ENCODE peak calls at places on chromosome 2, in six cellular contexts. S is kidney epithelial cell, A is neural progenitor cell, H is ovary, C is B cell, W is mucosa of descending colon. P is an unnamed sample.

GRCh38 chr2:166293984-166294383 is 81.8 kb downstream of the SCN9A start:
- DNase-seq in S (no peak), A (no peak), H (no peak), C (no peak), W (no peak), P (peak)

GRCh38 chr2:235639387-235639786 is 145.5 kb downstream of the AGAP1 start:
- DNase-seq in S (peak), A (no peak), H (peak), C (no peak), W (peak), P (peak)

GRCh38 chr2:182852090-182852489 is 14.3 kb downstream of the FRZB start:
- DNase-seq in S (no peak), A (no peak), H (peak), C (no peak), W (no peak), P (no peak)

GRCh38 chr2:204129591-204130270 is 193.2 kb downstream of the ICOS start:
- DNase-seq in S (no peak), A (no peak), H (no peak), C (no peak), W (no peak), P (no peak)

GRCh38 chr2:30439879-30440278 is 7.2 kb upstream of the LCLAT1 start:
- DNase-seq in S (no peak), A (no peak), H (no peak), C (no peak), W (no peak), P (no peak)

GRCh38 chr2:178282075-178282474 is 87.8 kb downstream of the OSBPL6 start:
- DNase-seq in S (no peak), A (no peak), H (no peak), C (no peak), W (no peak), P (no peak)

GRCh38 chr2:134760385-134760784 is 41.6 kb upstream of the TMEM163 start:
- DNase-seq in S (no peak), A (no peak), H (no peak), C (no peak), W (no peak), P (no peak)

GRCh38 chr2:158214431-158214830 is 112.8 kb downstream of the UPP2 start:
- DNase-seq in S (no peak), A (no peak), H (no peak), C (no peak), W (no peak), P (no peak)

GRCh38 chr2:224682121-224682520 is 34.0 kb downstream of the CCDC195 start:
- DNase-seq in S (no peak), A (no peak), H (no peak), C (no peak), W (no peak), P (no peak)

GRCh38 chr2:130910931-130911330 is 74.2 kb downstream of the ARHGEF4 start:
- DNase-seq in S (no peak), A (no peak), H (no peak), C (no peak), W (no peak), P (no peak)

GRCh38 chr2:28603821-28604220 is 108.0 kb downstream of the PLB1 start:
- DNase-seq in S (no peak), A (no peak), H (no peak), C (no peak), W (no peak), P (no peak)

GRCh38 chr2:28608829-28609400 is 113.1 kb downstream of the PLB1 start:
- DNase-seq in S (no peak), A (no peak), H (no peak), C (no peak), W (no peak), P (no peak)

GRCh38 chr2:28608061-28608828 is 112.4 kb downstream of the PLB1 start:
- DNase-seq in S (no peak), A (peak), H (no peak), C (no peak), W (no peak), P (no peak)

GRCh38 chr2:28604284-28604843 is 108.5 kb downstream of the PLB1 start:
- DNase-seq in S (no peak), A (no peak), H (no peak), C (no peak), W (no peak), P (no peak)

GRCh38 chr2:28606986-28607441 is 111.2 kb downstream of the PLB1 start:
- DNase-seq in S (no peak), A (peak), H (no peak), C (no peak), W (no peak), P (no peak)
- TF ChIP-seq CTCF in S (peak), A (peak), H (no peak), C (no peak), W (no peak), P (peak)

DNA sequence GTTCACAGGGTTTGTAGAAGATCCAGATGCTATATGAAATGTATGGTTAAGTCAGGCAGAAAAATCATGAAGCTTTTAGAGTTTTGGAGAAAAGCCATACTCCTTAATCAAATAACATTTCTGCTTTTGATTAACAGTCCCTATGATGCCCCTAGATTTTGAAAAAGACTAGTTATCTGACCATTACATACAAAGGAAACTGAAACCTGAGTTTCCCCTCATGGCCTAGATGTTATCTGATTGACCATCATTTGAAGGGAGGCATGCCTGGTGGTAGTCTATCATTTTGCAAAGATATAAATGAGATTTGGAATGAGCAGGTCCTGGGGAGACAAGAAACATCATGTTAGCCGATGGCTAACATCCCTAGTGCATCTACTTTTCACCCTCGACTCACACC is 704.3 kb upstream of the FSHR start:
- DNase-seq in S (no peak), A (no peak), H (no peak), C (no peak), W (no peak), P (no peak)
- TF ChIP-seq CTCF in S (no peak), A (no peak), H (no peak), C (no peak), W (no peak), P (no peak)

DNA sequence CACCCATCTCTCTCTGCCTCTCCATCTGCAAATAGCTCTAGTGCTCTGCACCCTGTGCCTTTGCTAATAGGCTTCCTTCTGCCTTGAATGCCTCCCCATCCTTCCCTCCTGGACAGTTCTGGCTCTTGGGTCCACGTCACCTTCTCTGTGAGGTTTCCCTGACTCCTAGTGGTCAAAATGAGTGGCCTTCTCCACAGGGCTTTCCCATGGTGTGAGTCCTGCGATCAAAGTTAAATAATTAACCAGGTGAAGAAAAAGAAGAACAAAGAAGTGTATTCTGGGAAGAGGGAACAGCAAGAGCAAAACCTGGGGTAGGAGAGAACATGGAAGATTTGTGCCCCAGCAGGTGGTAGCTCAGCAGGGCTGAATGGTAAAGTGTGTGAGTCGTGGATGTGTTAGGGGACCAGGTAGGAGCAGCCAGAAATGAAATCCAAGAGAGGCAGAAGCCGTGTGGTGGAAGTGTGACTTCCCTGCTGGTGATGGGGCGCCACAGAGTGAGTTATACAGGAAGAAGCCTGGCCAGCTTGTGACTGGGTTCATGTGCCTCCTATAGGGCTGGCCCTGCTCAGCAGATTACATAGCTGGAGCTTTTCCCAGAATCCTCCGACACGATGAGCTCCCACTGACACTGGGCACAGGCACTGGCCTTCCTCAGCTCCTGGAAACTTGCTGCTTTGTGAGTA is 93.8 kb upstream of the LDAH start:
- DNase-seq in S (no peak), A (no peak), H (no peak), C (no peak), W (no peak), P (peak)
- TF ChIP-seq CTCF in S (peak), A (peak), H (no peak), C (no peak), W (no peak), P (peak)

GRCh38 chr2:25149646-25150045 is 18.7 kb downstream of the POMC start:
- DNase-seq in S (no peak), A (no peak), H (no peak), C (no peak), W (no peak), P (no peak)

GRCh38 chr2:25145803-25146202 is 22.6 kb downstream of the POMC start:
- DNase-seq in S (no peak), A (no peak), H (no peak), C (no peak), W (no peak), P (no peak)

GRCh38 chr2:25146896-25147295 is 21.5 kb downstream of the POMC start:
- DNase-seq in S (no peak), A (no peak), H (no peak), C (peak), W (no peak), P (no peak)

GRCh38 chr2:25155401-25155800 is 13.0 kb downstream of the POMC start:
- DNase-seq in S (no peak), A (no peak), H (no peak), C (no peak), W (no peak), P (no peak)

DNA sequence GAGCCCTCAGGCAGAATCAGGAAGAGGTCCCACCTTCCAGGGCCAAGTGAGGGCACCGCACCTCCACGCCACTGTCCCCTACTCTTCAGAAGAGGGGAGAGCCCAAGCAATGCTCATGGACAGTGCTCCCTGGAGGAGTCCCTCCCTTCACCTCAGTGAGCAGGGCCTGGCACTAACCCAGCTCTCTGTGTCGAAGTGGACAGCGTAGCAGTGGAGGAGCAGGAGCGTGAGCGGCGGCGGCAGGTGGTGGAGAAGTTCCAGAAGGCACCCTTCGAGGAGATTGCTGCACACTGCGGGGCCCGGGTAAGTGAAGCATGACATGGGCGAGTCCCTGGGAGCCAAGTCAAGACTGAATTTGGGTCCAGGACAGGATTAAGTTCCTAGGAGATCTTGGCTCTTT is 16.7 kb downstream of the POMC start:
- DNase-seq in S (no peak), A (no peak), H (no peak), C (no peak), W (no peak), P (no peak)
- TF ChIP-seq CTCF in S (no peak), A (no peak), H (no peak), C (no peak), W (no peak), P (no peak)

DNA sequence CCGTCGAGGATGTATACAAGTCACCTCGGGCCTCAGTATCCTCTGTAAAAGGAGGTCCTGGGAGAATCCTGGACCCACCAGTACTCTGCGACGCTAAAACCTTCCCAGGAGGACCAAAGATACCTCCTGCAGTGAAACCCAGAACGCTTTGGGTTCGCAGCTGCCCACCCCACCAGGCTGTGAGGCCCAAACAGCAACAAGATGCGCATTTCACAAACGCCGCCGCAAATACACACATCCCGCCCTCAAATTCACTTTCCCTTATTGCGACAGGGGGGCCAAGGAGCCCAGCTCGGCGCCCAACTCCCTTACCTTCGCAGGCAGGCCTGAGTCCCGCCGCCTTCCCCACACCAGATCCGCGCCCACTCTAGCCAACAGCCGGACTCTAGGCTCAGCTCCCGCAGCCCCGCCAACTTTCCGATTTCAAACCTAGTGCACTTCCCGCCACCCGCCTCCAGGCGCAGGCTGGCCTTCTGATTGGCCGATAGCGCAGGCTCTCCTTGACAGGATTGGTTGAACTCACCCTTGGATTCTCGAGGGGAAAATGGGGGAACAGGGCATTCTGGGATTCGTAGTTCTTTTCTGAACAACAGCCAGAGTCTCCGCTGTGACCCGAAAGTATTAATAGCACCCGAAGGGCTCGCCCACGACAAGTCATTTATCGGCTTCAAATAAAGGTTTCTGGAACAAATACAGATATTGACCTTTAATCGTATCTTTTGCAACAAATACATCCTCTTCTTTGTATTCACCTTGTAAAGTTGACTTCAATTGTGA is at the start of gene SPC25:
- DNase-seq in S (peak), A (peak), H (peak), C (peak), W (peak), P (peak)
- TF ChIP-seq CTCF in S (no peak), A (no peak), H (no peak), C (no peak), W (no peak), P (peak)

GRCh38 chr2:47519147-47519537 is 116.2 kb downstream of the MSH2 start:
- DNase-seq in S (no peak), A (no peak), H (no peak), C (no peak), W (no peak), P (no peak)

GRCh38 chr2:47520302-47520630 is 117.3 kb downstream of the MSH2 start:
- DNase-seq in S (no peak), A (no peak), H (no peak), C (no peak), W (no peak), P (no peak)

GRCh38 chr2:47519604-47520301 is 116.8 kb downstream of the MSH2 start:
- DNase-seq in S (no peak), A (peak), H (no peak), C (no peak), W (no peak), P (no peak)

GRCh38 chr2:47521666-47522285 is 118.8 kb downstream of the MSH2 start:
- DNase-seq in S (no peak), A (no peak), H (no peak), C (no peak), W (no peak), P (no peak)

GRCh38 chr2:47520825-47521665 is 118.1 kb downstream of the MSH2 start:
- DNase-seq in S (peak), A (no peak), H (peak), C (peak), W (peak), P (peak)
- TF ChIP-seq CTCF in S (peak), A (no peak), H (no peak), C (peak), W (no peak), P (peak)

DNA sequence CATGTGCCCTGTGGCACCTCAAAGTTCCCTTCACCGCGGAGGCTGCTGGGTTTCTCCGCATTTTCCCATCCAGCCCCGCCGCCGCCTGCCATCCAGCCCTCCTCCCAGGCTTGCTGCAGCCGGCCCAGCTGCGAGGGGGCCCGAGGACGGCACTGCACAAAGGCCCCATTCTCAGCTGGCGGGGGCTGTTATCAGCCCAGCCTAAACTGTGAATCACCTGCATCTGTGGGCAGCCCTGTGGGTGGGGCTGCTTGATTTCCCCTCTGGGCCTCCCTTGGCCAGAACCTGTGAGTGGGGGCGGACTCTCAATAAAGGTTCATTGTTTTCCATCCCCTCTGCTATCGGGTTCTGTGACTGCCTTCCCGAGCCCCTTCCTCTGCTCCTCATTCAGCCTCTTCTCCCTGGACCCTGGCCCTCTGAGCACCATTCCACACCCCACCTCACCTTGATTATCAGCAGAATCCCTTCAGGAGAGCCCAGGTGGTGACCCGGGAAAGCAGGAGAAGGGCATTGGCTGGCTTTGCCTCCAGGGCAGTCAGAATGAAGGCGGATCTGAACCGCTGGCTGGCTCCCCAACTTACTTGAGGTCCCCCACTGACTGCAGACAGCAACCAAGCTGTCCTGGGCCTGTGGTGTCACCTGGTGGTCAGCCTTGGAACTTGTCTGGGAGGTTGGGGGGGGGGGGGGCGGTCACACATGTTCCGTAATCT is 204.5 kb downstream of the ZFP36L2 start:
- DNase-seq in S (no peak), A (peak), H (peak), C (no peak), W (peak), P (no peak)
- TF ChIP-seq CTCF in S (peak), A (peak), H (no peak), C (no peak), W (no peak), P (peak)

GRCh38 chr2:207692206-207693065 is 19.0 kb upstream of the CCNYL1 start:
- DNase-seq in S (no peak), A (peak), H (no peak), C (peak), W (peak), P (no peak)
- TF ChIP-seq CTCF in S (peak), A (peak), H (no peak), C (peak), W (no peak), P (peak)

P was measured in HFFc6.